ENCODE peak calls at places on chromosomes 16 and 17, in eight cellular contexts. One of them, this sample, is unnamed.

GRCh38 chr17:66343531-66344078 is 41.2 kb downstream of the PRKCA start:
- DNase-seq in SJSA1: no peak
- DNase-seq in tibial artery: no peak
- DNase-seq in brain microvascular endothelial cell: peak
- DNase-seq in epithelial cell of esophagus: peak
- DNase-seq in WTC11: no peak
- DNase-seq in amniotic stem cell: no peak
- DNase-seq in EL: no peak
- DNase-seq in this sample: no peak

GRCh38 chr17:72358465-72358864 is 237.6 kb downstream of the SOX9 start:
- DNase-seq in SJSA1: no peak
- DNase-seq in WTC11: no peak
- DNase-seq in EL: peak
- DNase-seq in epithelial cell of esophagus: peak
- DNase-seq in tibial artery: no peak
- DNase-seq in brain microvascular endothelial cell: peak
- DNase-seq in amniotic stem cell: peak
- DNase-seq in this sample: peak

GRCh38 chr17:78724999-78725398 is 57.1 kb downstream of the CYTH1 start:
- DNase-seq in epithelial cell of esophagus: no peak
- DNase-seq in tibial artery: no peak
- DNase-seq in brain microvascular endothelial cell: no peak
- DNase-seq in EL: no peak
- DNase-seq in SJSA1: no peak
- DNase-seq in amniotic stem cell: no peak
- DNase-seq in WTC11: no peak
- DNase-seq in this sample: no peak

GRCh38 chr17:2484876-2485275 is 26.8 kb downstream of the METTL16 start:
- DNase-seq in amniotic stem cell: no peak
- DNase-seq in brain microvascular endothelial cell: no peak
- DNase-seq in tibial artery: no peak
- DNase-seq in EL: no peak
- DNase-seq in WTC11: peak
- DNase-seq in epithelial cell of esophagus: peak
- DNase-seq in SJSA1: no peak
- DNase-seq in this sample: no peak

GRCh38 chr17:73551756-73552155 is 92.5 kb downstream of the SDK2 start:
- DNase-seq in EL: no peak
- DNase-seq in epithelial cell of esophagus: no peak
- DNase-seq in brain microvascular endothelial cell: no peak
- DNase-seq in amniotic stem cell: no peak
- DNase-seq in WTC11: peak
- DNase-seq in SJSA1: no peak
- DNase-seq in tibial artery: no peak
- DNase-seq in this sample: no peak

GRCh38 chr16:86289907-86290306 is 220.4 kb upstream of the FOXF1 start:
- DNase-seq in brain microvascular endothelial cell: no peak
- DNase-seq in epithelial cell of esophagus: no peak
- DNase-seq in SJSA1: no peak
- DNase-seq in EL: no peak
- DNase-seq in amniotic stem cell: no peak
- DNase-seq in WTC11: no peak
- DNase-seq in tibial artery: no peak
- DNase-seq in this sample: no peak

GRCh38 chr17:59840329-59840907 is 52.3 kb downstream of the TUBD1 start:
- DNase-seq in tibial artery: no peak
- DNase-seq in EL: peak
- DNase-seq in SJSA1: no peak
- DNase-seq in amniotic stem cell: no peak
- DNase-seq in WTC11: peak
- DNase-seq in brain microvascular endothelial cell: no peak
- DNase-seq in epithelial cell of esophagus: peak
- DNase-seq in this sample: no peak

GRCh38 chr17:75691371-75692290 is 24.5 kb downstream of the SAP30BP start:
- DNase-seq in tibial artery: no peak
- DNase-seq in SJSA1: peak
- DNase-seq in epithelial cell of esophagus: peak
- DNase-seq in EL: peak
- DNase-seq in brain microvascular endothelial cell: no peak
- DNase-seq in WTC11: no peak
- DNase-seq in amniotic stem cell: no peak
- DNase-seq in this sample: peak

GRCh38 chr16:53848277-53848942 is 144.5 kb downstream of the FTO start:
- DNase-seq in epithelial cell of esophagus: no peak
- DNase-seq in brain microvascular endothelial cell: no peak
- DNase-seq in WTC11: no peak
- DNase-seq in SJSA1: no peak
- DNase-seq in EL: no peak
- DNase-seq in tibial artery: no peak
- DNase-seq in amniotic stem cell: no peak
- DNase-seq in this sample: no peak